ENCODE peak calls at places on chromosomes 6 and 20, in four cellular contexts. K is psoas muscle, Z is right atrium auricular region, Q is mucosa of descending colon. A is an unnamed sample. For H3K9me3 and H3K4me1, the result is how much of the 10 kb centered on the place peaks cover.

GRCh38 chr6:6875818-6876470 is 231.8 kb upstream of the RREB1 start:
- DNase-seq in K (no peak), Z (no peak), Q (no peak), A (no peak)

GRCh38 chr20:63534831-63535651 is 2.1 kb downstream of the PTK6 start:
- DNase-seq in K (peak), Z (no peak), Q (peak), A (peak)

GRCh38 chr6:68572975-68573374 is 62.1 kb upstream of the ADGRB3 start:
- DNase-seq in K (no peak), Z (no peak), Q (no peak), A (no peak)

GRCh38 chr20:17834804-17835203 is 133.8 kb downstream of the SNX5 start:
- DNase-seq in K (no peak), Z (no peak), Q (no peak), A (no peak)

GRCh38 chr6:35787266-35788218 is 6.7 kb downstream of the CLPSL1 start:
- DNase-seq in K (no peak), Z (no peak), Q (no peak), A (no peak)

GRCh38 chr20:42118409-42119125 is 500.4 kb upstream of the CHD6 start:
- DNase-seq in K (no peak), Z (no peak), Q (no peak), A (no peak)

GRCh38 chr6:41894366-41895299 is 542 bp downstream of the USP49 start:
- DNase-seq in K (no peak), Z (no peak), Q (peak), A (peak)

GRCh38 chr6:326896-327537 is 34.7 kb downstream of the DUSP22 start:
- DNase-seq in K (no peak), Z (no peak), Q (no peak), A (peak)

GRCh38 chr6:144294016-144294415 is 8.9 kb downstream of the UTRN start:
- DNase-seq in K (no peak), Z (no peak), Q (no peak), A (no peak)

GRCh38 chr20:45067087-45067486 is 33.8 kb downstream of the KCNS1 start:
- DNase-seq in K (no peak), Z (no peak), Q (no peak), A (no peak)

GRCh38 chr20:17825949-17826843 is 126.4 kb downstream of the BANF2 start:
- DNase-seq in K (no peak), Z (no peak), Q (no peak), A (no peak)

GRCh38 chr20:44496976-44497375 is 21.3 kb downstream of the TTPAL start:
- DNase-seq in K (no peak), Z (no peak), Q (no peak), A (no peak)

GRCh38 chr20:31907046-31907445 is 36.6 kb downstream of the TTLL9 start:
- DNase-seq in K (no peak), Z (no peak), Q (no peak), A (no peak)

GRCh38 chr6:35311390-35312075 is 13.9 kb downstream of the DEF6 start:
- DNase-seq in K (no peak), Z (peak), Q (no peak), A (no peak)

GRCh38 chr20:44632103-44632752 is 19.3 kb downstream of the ADA start:
- DNase-seq in K (no peak), Z (no peak), Q (no peak), A (no peak)

GRCh38 chr6:79201127-79201526 is 33.4 kb downstream of the HMGN3 start:
- DNase-seq in K (no peak), Z (no peak), Q (no peak), A (no peak)

GRCh38 chr6:155406801-155407200 is 48.8 kb downstream of the NOX3 start:
- DNase-seq in K (no peak), Z (no peak), Q (no peak), A (no peak)

GRCh38 chr6:19712012-19712688 is 125.0 kb upstream of the ID4 start:
- DNase-seq in K (no peak), Z (no peak), Q (no peak), A (no peak)

GRCh38 chr20:44833437-44833836 is 23.1 kb upstream of the RIMS4 start:
- DNase-seq in K (no peak), Z (no peak), Q (no peak), A (no peak)

GRCh38 chr20:10370091-10370887 is 63.7 kb downstream of the MKKS start:
- DNase-seq in K (no peak), Z (no peak), Q (no peak), A (no peak)

GRCh38 chr20:38294334-38294592 is 9.7 kb upstream of the BPI start:
- DNase-seq in K (no peak), Z (no peak), Q (no peak), A (no peak)

GRCh38 chr20:52438326-52438963 is 246.9 kb upstream of the ZFP64 start:
- DNase-seq in K (no peak), Z (no peak), Q (no peak), A (no peak)

GRCh38 chr6:37691904-37692806 is 5.5 kb downstream of the MDGA1 start:
- DNase-seq in K (peak), Z (peak), Q (peak), A (peak)

GRCh38 chr6:139129284-139129683 is 5.6 kb upstream of the HECA start:
- DNase-seq in K (no peak), Z (no peak), Q (no peak), A (no peak)

GRCh38 chr6:12555267-12555666 is 161.3 kb upstream of the PHACTR1 start:
- DNase-seq in K (no peak), Z (no peak), Q (no peak), A (no peak)

GRCh38 chr6:12557760-12558159 is 158.8 kb upstream of the PHACTR1 start:
- DNase-seq in K (no peak), Z (no peak), Q (no peak), A (no peak)

GRCh38 chr6:12560315-12560714 is 156.3 kb upstream of the PHACTR1 start:
- DNase-seq in K (no peak), Z (no peak), Q (no peak), A (no peak)

GRCh38 chr6:12555781-12556180 is 160.8 kb upstream of the PHACTR1 start:
- DNase-seq in K (no peak), Z (no peak), Q (no peak), A (no peak)
- H3K9me3 ChIP-seq in K (under half), Z (under half), Q (under half), A (under half)

DNA sequence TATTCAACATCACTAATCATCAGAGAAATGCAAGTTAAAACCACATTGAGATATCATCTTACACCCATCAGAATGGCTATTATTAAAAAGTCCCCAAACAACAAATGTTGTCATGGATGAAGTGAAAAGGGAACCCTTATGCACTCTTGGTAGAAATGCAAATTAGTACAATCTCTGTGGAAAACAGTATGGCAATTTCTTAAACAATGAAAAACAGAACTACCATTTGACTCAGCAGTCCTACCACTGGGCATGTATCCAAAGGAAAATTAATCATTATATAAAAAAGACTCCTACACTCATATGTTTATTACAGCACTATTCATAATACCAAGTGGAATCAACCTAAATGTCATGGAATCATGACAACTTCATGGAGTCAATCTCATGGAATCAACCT is 611.3 kb upstream of the GJE1 start:
- DNase-seq in K (no peak), Z (no peak), Q (no peak), A (no peak)
- TF ChIP-seq CTCF in K (no peak), Z (no peak), Q (no peak), A (no peak)

DNA sequence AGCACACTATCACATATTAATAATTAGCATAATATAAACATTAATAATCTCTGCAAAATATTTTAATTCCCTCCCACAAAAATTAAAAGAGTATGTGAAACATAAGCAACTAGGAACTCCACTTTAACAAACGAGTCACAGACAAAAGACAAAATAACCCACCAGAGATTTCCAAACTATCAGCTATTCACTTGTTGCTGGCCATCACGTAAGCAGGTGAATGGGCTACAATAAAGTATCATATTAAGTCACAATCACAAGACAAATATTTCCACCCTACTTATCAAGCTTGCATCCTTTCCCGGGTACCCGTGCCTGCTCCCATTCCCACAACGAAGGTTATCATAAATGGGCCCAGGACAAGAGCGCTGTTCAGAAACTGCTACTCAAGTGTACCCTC is 2.5 kb downstream of the HDAC2 start:
- DNase-seq in K (no peak), Z (no peak), Q (no peak), A (no peak)
- H3K4me1 ChIP-seq in K (under half), Z (under half), Q (under half), A (under half)

GRCh38 chr6:3529232-3529631 is 72.4 kb upstream of the SLC22A23 start:
- DNase-seq in K (no peak), Z (peak), Q (no peak), A (no peak)
- H3K9me3 ChIP-seq in K (under half), Z (under half), Q (under half), A (under half)

DNA sequence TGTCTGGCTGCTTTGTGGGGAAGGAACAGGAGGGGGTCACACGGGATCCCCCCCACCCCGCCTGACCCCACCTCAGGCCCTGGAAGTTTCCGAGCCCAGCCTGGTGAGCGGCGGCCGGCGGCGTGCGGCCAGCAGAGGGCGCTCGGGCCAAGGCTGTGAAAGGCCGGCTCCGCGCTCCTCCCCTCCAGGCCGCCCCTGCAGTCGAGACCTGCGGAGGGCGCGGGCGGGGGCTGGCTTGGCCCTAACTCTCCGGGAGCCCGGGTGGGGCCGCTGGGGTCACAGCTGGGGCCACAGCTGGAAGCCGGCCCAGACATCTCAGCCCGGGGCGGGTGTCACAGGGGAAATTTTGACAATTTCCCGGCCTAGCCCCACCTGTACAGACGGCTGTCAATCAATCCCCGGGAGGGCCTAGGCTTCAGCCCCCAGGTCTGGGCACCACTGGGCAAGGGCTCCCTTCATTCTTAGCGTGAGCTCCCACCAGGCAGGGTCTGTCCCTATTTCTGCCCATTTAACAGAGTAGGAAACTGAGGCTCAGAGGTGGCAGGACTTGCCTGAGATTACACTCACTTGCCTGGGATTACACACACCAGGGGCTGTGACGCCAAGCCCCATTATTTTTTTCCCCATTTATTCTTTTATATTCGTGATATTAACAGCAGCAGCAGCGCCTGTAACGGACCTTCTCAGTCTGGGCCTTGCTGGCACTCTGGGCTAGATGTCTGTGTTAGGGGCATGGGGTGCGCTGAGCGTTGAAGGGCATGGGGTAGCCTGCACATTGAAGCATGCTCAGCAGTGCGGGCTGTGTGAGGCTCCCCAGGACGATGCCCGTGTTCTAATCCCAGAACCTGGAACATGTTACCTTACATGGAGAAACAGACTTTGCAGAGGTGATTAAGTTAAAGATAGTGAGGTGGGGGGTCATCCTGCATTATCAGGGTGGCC is 23.0 kb downstream of the ZBP1 start:
- DNase-seq in K (peak), Z (no peak), Q (peak), A (peak)
- TF ChIP-seq CTCF in K (peak), Z (peak), Q (peak), A (peak)

A was measured in left lung.